ENCODE peak calls at places on chromosome 2, in eight cellular contexts. X is adrenal gland, J is A549, K is H1, V is thyroid gland, C is cardiac muscle cell, D is heart left ventricle, Z is IMR-90. B is an unnamed sample. For H3K9me3, the result is how much of the 10 kb centered on the place peaks cover.

GRCh38 chr2:184336688-184337087 is 261.6 kb upstream of the ZNF804A start:
- DNase-seq in Z (peak), C (no peak), V (no peak), K (no peak), D (no peak), J (no peak), X (no peak), B (no peak)

GRCh38 chr2:239186958-239187357 is 213.9 kb downstream of the HDAC4 start:
- DNase-seq in D (no peak), V (peak), Z (no peak), K (no peak), C (no peak), X (peak), J (no peak), B (no peak)

GRCh38 chr2:198991431-198991830 is 466.3 kb downstream of the SATB2 start:
- DNase-seq in Z (no peak), C (no peak), J (no peak), K (no peak), D (no peak), X (no peak), V (no peak), B (no peak)

GRCh38 chr2:152792973-152793372 is 74.6 kb downstream of the ARL6IP6 start:
- DNase-seq in V (no peak), Z (no peak), C (no peak), K (no peak), X (no peak), D (no peak), J (no peak), B (no peak)

GRCh38 chr2:215293879-215294278 is 18.0 kb upstream of the ATIC start:
- DNase-seq in V (no peak), J (no peak), C (no peak), Z (no peak), K (no peak), X (no peak), D (no peak), B (peak)

GRCh38 chr2:232146294-232146693 is 184.8 kb downstream of the DIS3L2 start:
- DNase-seq in X (no peak), C (no peak), D (no peak), J (no peak), Z (peak), V (no peak), K (no peak), B (no peak)

GRCh38 chr2:64666810-64667438 is 13.2 kb upstream of the SERTAD2 start:
- DNase-seq in X (no peak), D (no peak), J (no peak), Z (no peak), C (peak), V (no peak), K (no peak), B (no peak)

GRCh38 chr2:173459363-173459762 is 104.7 kb downstream of the CDCA7 start:
- DNase-seq in Z (no peak), J (no peak), C (no peak), V (no peak), K (no peak), D (no peak), X (no peak), B (no peak)

GRCh38 chr2:107264184-107264583 is 378.2 kb upstream of the ST6GAL2 start:
- DNase-seq in V (no peak), J (no peak), Z (no peak), X (no peak), C (no peak), D (no peak), K (no peak), B (no peak)

GRCh38 chr2:111169268-111169667 is 48.6 kb downstream of the BCL2L11 start:
- DNase-seq in K (no peak), J (no peak), Z (no peak), C (no peak), V (peak), D (no peak), X (no peak), B (no peak)

GRCh38 chr2:187500585-187501359 is 52.7 kb upstream of the CALCRL start:
- DNase-seq in D (no peak), Z (peak), K (no peak), V (no peak), C (peak), X (no peak), J (peak), B (no peak)

GRCh38 chr2:677056-677949 is at the start of gene TMEM18:
- DNase-seq in Z (peak), V (peak), X (peak), J (peak), D (peak), K (peak), C (peak), B (peak)

GRCh38 chr2:99827296-99827999 is 314.9 kb downstream of the AFF3 start:
- DNase-seq in Z (no peak), K (no peak), X (no peak), C (no peak), J (no peak), V (no peak), D (no peak), B (no peak)

GRCh38 chr2:96702098-96702785 is 37.6 kb downstream of the LMAN2L start:
- DNase-seq in K (no peak), D (no peak), C (no peak), V (no peak), Z (no peak), J (no peak), X (no peak), B (no peak)

GRCh38 chr2:150192701-150193100 is 294.8 kb downstream of the RND3 start:
- DNase-seq in X (no peak), Z (no peak), V (no peak), J (no peak), D (no peak), K (no peak), C (no peak), B (no peak)
- H3K9me3 ChIP-seq in X (under half), Z (under half), V (under half), J (under half), D (under half), K (under half), C (under half), B (under half)

DNA sequence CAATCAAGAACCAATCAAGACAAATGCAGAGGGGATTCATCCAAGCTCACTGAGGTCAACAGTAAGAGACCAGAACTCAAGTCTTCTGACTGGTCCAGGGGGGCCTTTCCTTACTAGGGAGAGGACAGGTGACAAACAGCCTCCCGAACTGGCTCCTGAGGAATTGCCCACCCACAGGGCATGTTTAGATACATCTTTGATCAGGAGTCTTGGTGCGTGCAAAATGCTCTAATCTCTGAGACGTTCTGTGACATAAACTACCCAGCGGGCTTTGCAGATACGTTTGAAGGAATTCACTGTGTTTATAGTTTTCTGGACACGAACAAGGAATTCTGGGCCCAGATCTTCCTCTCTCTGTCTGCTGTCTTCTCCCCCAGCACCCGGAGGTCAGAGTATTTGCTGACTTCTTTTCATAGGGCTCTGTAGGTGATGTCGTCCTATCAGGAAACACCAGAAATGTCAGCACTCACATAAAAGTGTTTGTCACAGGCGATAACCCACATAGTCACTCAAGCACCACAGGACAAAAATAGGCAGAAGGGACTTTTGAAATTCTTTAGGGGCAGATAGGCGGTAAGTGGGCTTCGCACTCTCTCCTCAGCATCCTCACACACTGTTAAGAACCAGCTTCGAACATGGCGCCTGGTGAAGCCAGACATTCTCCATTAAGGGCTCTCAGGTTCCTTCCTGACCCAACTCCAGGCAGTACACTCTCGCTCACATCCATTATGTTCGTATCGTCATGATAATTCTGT is 349.0 kb downstream of the CYRIA start:
- DNase-seq in C (no peak), V (no peak), J (no peak), X (no peak), D (no peak), K (no peak), Z (no peak), B (no peak)
- H3K9me3 ChIP-seq in C (under half), V (under half), J (under half), X (under half), D (under half), K (under half), Z (half or more), B (under half)

GRCh38 chr2:129766594-129766993 is 212.9 kb upstream of the RAB6C start:
- DNase-seq in K (no peak), X (no peak), D (no peak), V (no peak), C (no peak), J (no peak), Z (no peak), B (no peak)
- H3K9me3 ChIP-seq in K (under half), X (under half), D (under half), V (under half), C (under half), J (under half), Z (under half), B (under half)

GRCh38 chr2:127216105-127216504 is 4.0 kb downstream of the CYP27C1 start:
- DNase-seq in C (no peak), X (no peak), D (no peak), V (no peak), J (no peak), K (no peak), Z (no peak), B (no peak)

GRCh38 chr2:127218843-127219715 is 1.0 kb downstream of the CYP27C1 start:
- DNase-seq in X (no peak), K (no peak), C (peak), J (peak), V (no peak), Z (no peak), D (no peak), B (no peak)

GRCh38 chr2:127217470-127218325 is 2.4 kb downstream of the CYP27C1 start:
- DNase-seq in C (no peak), D (no peak), V (no peak), X (no peak), K (no peak), Z (no peak), J (peak), B (no peak)

GRCh38 chr2:127219716-127220090 is 396 bp downstream of the CYP27C1 start:
- DNase-seq in X (no peak), C (no peak), J (peak), Z (no peak), K (no peak), D (no peak), V (peak), B (no peak)

DNA sequence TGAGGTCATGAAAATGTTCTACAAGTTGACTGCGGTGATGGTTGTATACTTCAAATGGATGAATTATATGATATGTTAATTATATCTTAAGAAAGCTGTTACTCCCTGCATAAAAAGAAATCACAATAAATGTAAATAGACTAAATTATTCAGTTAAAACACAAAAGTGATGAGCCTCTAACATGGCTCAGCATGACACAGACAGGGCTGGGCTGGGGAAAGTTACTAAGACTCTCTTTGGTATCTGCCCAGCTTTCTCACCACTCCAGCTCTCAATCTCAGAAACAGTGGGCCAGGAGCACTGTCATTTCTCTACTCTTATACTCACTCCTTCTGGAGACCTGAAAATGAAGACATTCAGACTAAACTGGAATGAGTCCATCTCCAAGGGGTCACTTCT is 3.5 kb downstream of the CYP27C1 start:
- DNase-seq in D (no peak), Z (no peak), J (no peak), V (no peak), X (no peak), C (no peak), K (no peak), B (no peak)
- H3K9me3 ChIP-seq in D (under half), Z (under half), J (under half), V (under half), X (under half), C (under half), K (under half), B (under half)

DNA sequence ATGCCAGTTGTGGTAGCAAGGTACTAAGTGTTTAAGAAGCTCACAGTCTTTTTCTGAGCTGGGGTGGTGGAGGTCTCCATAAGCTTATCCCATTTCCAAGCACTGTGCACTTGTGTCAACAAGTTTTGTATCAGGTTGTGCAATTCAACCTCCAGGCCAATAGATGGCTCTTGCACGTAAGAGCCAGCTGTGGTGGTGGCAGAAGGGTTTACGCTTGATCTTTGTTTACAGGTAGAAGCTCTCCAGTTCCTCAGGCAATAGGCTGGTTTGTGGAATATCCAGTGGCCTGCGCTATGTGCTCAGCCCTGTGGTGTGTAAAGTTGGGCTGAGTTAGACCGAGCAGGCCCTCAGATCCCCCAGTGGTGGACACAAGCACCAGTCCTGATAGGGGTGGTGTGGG is 89.7 kb upstream of the CNTNAP5 start:
- DNase-seq in D (no peak), V (no peak), J (no peak), K (no peak), Z (no peak), C (no peak), X (no peak), B (no peak)
- H3K9me3 ChIP-seq in D (under half), V (under half), J (under half), K (under half), Z (under half), C (under half), X (under half), B (under half)

GRCh38 chr2:177427316-177427715 is 34.7 kb downstream of the AGPS start:
- DNase-seq in C (no peak), K (no peak), J (no peak), V (no peak), Z (no peak), D (no peak), X (no peak), B (no peak)
- H3K9me3 ChIP-seq in C (under half), K (under half), J (under half), V (under half), Z (under half), D (under half), X (under half), B (under half)

DNA sequence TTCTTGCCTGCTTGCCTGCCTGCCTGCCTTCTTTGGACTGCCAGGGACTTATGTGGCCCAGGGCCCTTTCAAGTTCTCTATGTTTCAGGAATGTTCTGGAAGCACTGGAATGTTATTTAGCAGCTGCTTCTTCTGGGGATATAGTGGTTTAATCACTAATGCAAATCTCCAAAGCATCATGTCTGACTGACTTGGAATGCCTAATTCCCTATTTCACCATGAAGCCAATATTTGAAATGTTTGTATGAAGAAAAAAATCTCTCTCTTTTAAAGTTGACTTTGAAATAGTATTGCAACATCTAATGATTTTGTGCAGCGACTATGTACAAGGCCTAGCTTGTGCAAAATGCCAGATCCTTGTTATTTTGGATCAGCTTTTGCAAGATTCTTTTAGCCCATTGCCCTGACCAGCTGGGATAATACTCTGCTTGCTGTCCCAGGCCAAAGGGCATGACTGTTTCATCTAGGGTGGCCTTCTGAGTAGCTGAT is 204.6 kb downstream of the RND3 start:
- DNase-seq in Z (peak), C (peak), D (peak), K (no peak), J (no peak), X (peak), V (no peak), B (no peak)
- H3K9me3 ChIP-seq in Z (under half), C (under half), D (under half), K (under half), J (under half), X (under half), V (under half), B (under half)

B was measured in spleen.